ENCODE peak calls at places on chromosomes 11 and 22, in four cellular contexts. P is IMR-90; W is naive thymus-derived CD8-positive, alpha-beta T cell; M is left ventricle myocardium superior. H is an unnamed sample.
A peak's percentile ranks its signal among the peaks of the same experiment; 100 is the strongest.

GRCh38 chr11:126025822-126026221 is 36.8 kb downstream of the CDON start:
- ATAC-seq in P (no peak), W (no peak), M (no peak), H (no peak)

GRCh38 chr11:116840746-116841296 is 3.4 kb upstream of the APOA1 start:
- ATAC-seq in P (no peak), W (no peak), M (no peak), H (no peak)

GRCh38 chr11:107592256-107592655 is 1.3 kb downstream of the ELMOD1 start:
- ATAC-seq in P (no peak), W (peak; percentile 15), M (no peak), H (no peak)

GRCh38 chr11:129247129-129247528 is 55.0 kb upstream of the ARHGAP32 start:
- ATAC-seq in P (no peak), W (peak; percentile 52), M (no peak), H (no peak)

GRCh38 chr11:59761985-59762384 is 6.8 kb downstream of the STX3 start:
- ATAC-seq in P (no peak), W (no peak), M (peak; percentile 75), H (no peak)

GRCh38 chr22:30424471-30425326 is 869 bp upstream of the MTFP1 start:
- ATAC-seq in P (no peak), W (no peak), M (no peak), H (no peak)

GRCh38 chr11:5013012-5013411 is 18.4 kb downstream of the OR51L1 start:
- ATAC-seq in P (no peak), W (no peak), M (no peak), H (no peak)

GRCh38 chr11:34507156-34507555 is 6.4 kb downstream of the ELF5 start:
- ATAC-seq in P (no peak), W (no peak), M (no peak), H (no peak)

GRCh38 chr11:22780914-22781593 is 48.5 kb downstream of the SVIP start:
- ATAC-seq in P (no peak), W (no peak), M (no peak), H (peak; percentile 38)

GRCh38 chr11:57047610-57048009 is 58.9 kb downstream of the OR5AK2 start:
- ATAC-seq in P (no peak), W (no peak), M (no peak), H (no peak)

GRCh38 chr11:60953781-60954180 is 1.8 kb upstream of the SLC15A3 start:
- ATAC-seq in P (no peak), W (no peak), M (no peak), H (no peak)

GRCh38 chr11:45073575-45074225 is 72.7 kb upstream of the PRDM11 start:
- ATAC-seq in P (no peak), W (peak; percentile 93), M (peak; percentile 48), H (no peak)

GRCh38 chr11:86218125-86219081 is 26.1 kb upstream of the EED start:
- ATAC-seq in P (peak; percentile 100), W (peak; percentile 86), M (peak; percentile 92), H (peak; percentile 25)

GRCh38 chr22:19730141-19730661 is 6.9 kb downstream of the GP1BB start:
- ATAC-seq in P (no peak), W (peak; percentile 10), M (peak; percentile 6), H (peak; percentile 15)

GRCh38 chr22:35431483-35432205 is 31.7 kb downstream of the MCM5 start:
- ATAC-seq in P (no peak), W (no peak), M (peak; percentile 5), H (no peak)

GRCh38 chr11:65165847-65166317 is 4.2 kb upstream of the SPDYC start:
- ATAC-seq in P (no peak), W (no peak), M (no peak), H (no peak)

GRCh38 chr11:26286472-26287066 is 45.4 kb upstream of the ANO3 start:
- ATAC-seq in P (peak; percentile 83), W (no peak), M (no peak), H (no peak)

GRCh38 chr11:102416974-102417373 is 35.6 kb downstream of the TMEM123 start:
- ATAC-seq in P (no peak), W (peak; percentile 65), M (no peak), H (peak; percentile 87)

GRCh38 chr22:30381250-30381649 is 6.0 kb downstream of the RNF215 start:
- ATAC-seq in P (no peak), W (no peak), M (no peak), H (peak; percentile 24)

GRCh38 chr11:33214187-33214586 is 43.0 kb upstream of the HIPK3 start:
- ATAC-seq in P (no peak), W (no peak), M (no peak), H (no peak)

GRCh38 chr22:36464715-36465231 is 16.7 kb downstream of the TXN2 start:
- ATAC-seq in P (no peak), W (no peak), M (peak; percentile 0), H (no peak)

GRCh38 chr11:17598700-17599459 is 51.8 kb downstream of the OTOG start:
- ATAC-seq in P (peak; percentile 98), W (peak; percentile 80), M (peak; percentile 92), H (peak; percentile 77)

GRCh38 chr11:72730706-72731105 is 21.5 kb downstream of the ARAP1 start:
- ATAC-seq in P (no peak), W (no peak), M (no peak), H (no peak)

GRCh38 chr11:25855916-25856315 is 476.0 kb upstream of the ANO3 start:
- ATAC-seq in P (no peak), W (no peak), M (no peak), H (no peak)

GRCh38 chr11:110951609-110952008 is 239.4 kb upstream of the ARHGAP20 start:
- ATAC-seq in P (no peak), W (no peak), M (no peak), H (no peak)

GRCh38 chr22:45124176-45124857 is 39.4 kb upstream of the NUP50 start:
- ATAC-seq in P (no peak), W (no peak), M (no peak), H (no peak)

GRCh38 chr22:20520093-20520511 is 12.7 kb downstream of the MED15 start:
- ATAC-seq in P (peak; percentile 58), W (peak; percentile 17), M (no peak), H (peak; percentile 61)

GRCh38 chr11:76656571-76657081 is 13.9 kb downstream of the LRRC32 start:
- ATAC-seq in P (no peak), W (no peak), M (peak; percentile 3), H (no peak)

GRCh38 chr11:72621008-72621610 is 53.1 kb downstream of the PDE2A start:
- ATAC-seq in P (no peak), W (no peak), M (no peak), H (peak; percentile 71)

H was measured in activated T-helper 17 cell treated with anti-CD3 and anti-CD28 coated beads, Interleukin-2, amount 50 U/mL, for 72 hours.